ENCODE peak calls at places on chromosomes 6 and 20, in six cellular contexts. S is stimulated activated CD8-positive, alpha-beta memory T cell treated with anti-CD3 and anti-CD28 coated beads, Interleukin-12 subunit alpha, Interleukin-12 subunit beta, amount 100 ng/mL, for 1 hour; A is activated T-cell treated with anti-CD3 and anti-CD28 coated beads for 1 hour; Y is NCI-H2081; O is activated naive CD4-positive, alpha-beta T cell treated with anti-CD3 and anti-CD28 coated beads, Interleukin-2, amount 50 U/mL, for 72 hours; C is activated CD8-positive, alpha-beta T cell treated with anti-CD3 and anti-CD28 coated beads, Interleukin-2, amount 10 ng/mL, durations not matched to agents 7 days and 5 days. R is an unnamed sample.

GRCh38 chr6:113122060-113122459 is 735.1 kb upstream of the MARCKS start:
- DNase-seq in Y (no peak), A (no peak), S (no peak), C (no peak), O (no peak), R (no peak)

GRCh38 chr6:1327630-1328029 is 15.7 kb downstream of the FOXQ1 start:
- DNase-seq in O (no peak), A (no peak), S (no peak), C (no peak), Y (no peak), R (no peak)

GRCh38 chr6:403659-404655 is 12.4 kb downstream of the IRF4 start:
- DNase-seq in O (no peak), A (no peak), S (no peak), C (peak), Y (no peak), R (no peak)

GRCh38 chr6:139832493-139832892 is 458.0 kb upstream of the CITED2 start:
- DNase-seq in A (no peak), Y (no peak), S (no peak), C (no peak), O (no peak), R (no peak)

GRCh38 chr6:74087898-74088297 is 391.9 kb downstream of the CD109 start:
- DNase-seq in C (no peak), A (no peak), O (no peak), S (no peak), Y (no peak), R (no peak)

GRCh38 chr20:7702141-7702540 is 238.1 kb downstream of the HAO1 start:
- DNase-seq in A (no peak), Y (no peak), O (no peak), S (no peak), C (no peak), R (no peak)

GRCh38 chr6:1076531-1077453 is 235.1 kb upstream of the FOXQ1 start:
- DNase-seq in A (no peak), O (no peak), C (no peak), Y (no peak), S (no peak), R (no peak)

GRCh38 chr6:25570608-25571007 is 81.4 kb upstream of the SCGN start:
- DNase-seq in Y (no peak), A (no peak), S (no peak), C (no peak), O (no peak), R (no peak)

GRCh38 chr6:2502096-2502997 is 248.4 kb downstream of the MYLK4 start:
- DNase-seq in Y (no peak), C (no peak), S (no peak), A (no peak), O (no peak), R (no peak)

GRCh38 chr6:28380381-28380780 is 19.2 kb downstream of the ZSCAN12 start:
- DNase-seq in C (no peak), A (no peak), S (no peak), Y (no peak), O (no peak), R (no peak)

GRCh38 chr20:32991386-32991785 is 12.8 kb downstream of the SUN5 start:
- DNase-seq in A (no peak), C (no peak), Y (no peak), S (no peak), O (no peak), R (no peak)

GRCh38 chr20:44945261-44945660 is 14.9 kb downstream of the TOMM34 start:
- DNase-seq in C (no peak), A (no peak), Y (no peak), S (no peak), O (no peak), R (no peak)

GRCh38 chr6:52512199-52512598 is 64.7 kb downstream of the TRAM2 start:
- DNase-seq in C (no peak), A (no peak), S (no peak), Y (no peak), O (no peak), R (no peak)

GRCh38 chr20:330233-331149 is 5.1 kb downstream of the SOX12 start:
- DNase-seq in C (peak), S (no peak), Y (peak), A (no peak), O (peak), R (peak)

GRCh38 chr6:118660218-118660569 is 8.8 kb upstream of the CEP85L start:
- DNase-seq in C (peak), Y (peak), S (peak), A (peak), O (peak), R (peak)

GRCh38 chr20:46122516-46123481 is 4.7 kb downstream of the CD40 start:
- DNase-seq in S (no peak), A (no peak), C (no peak), Y (no peak), O (no peak), R (no peak)

GRCh38 chr6:116531675-116532570 is 13.6 kb downstream of the TRAPPC3L start:
- DNase-seq in C (peak), Y (peak), S (peak), O (peak), A (peak), R (peak)

GRCh38 chr6:150068173-150068785 is 642 bp downstream of the ULBP3 start:
- DNase-seq in S (no peak), Y (no peak), C (no peak), O (no peak), A (no peak), R (no peak)

GRCh38 chr20:57663681-57664451 is 43.6 kb upstream of the ZBP1 start:
- DNase-seq in O (no peak), C (no peak), S (no peak), A (no peak), Y (no peak), R (no peak)

GRCh38 chr6:53484409-53485280 is 60.3 kb downstream of the GCLC start:
- DNase-seq in S (peak), A (peak), Y (peak), C (peak), O (peak), R (peak)

GRCh38 chr6:33583591-33584155 is 3.6 kb upstream of the BAK1 start:
- DNase-seq in Y (no peak), A (no peak), O (no peak), C (no peak), S (no peak), R (no peak)

GRCh38 chr6:39790772-39791171 is 1.4 kb upstream of the DAAM2 start:
- DNase-seq in Y (no peak), C (no peak), A (no peak), O (no peak), S (no peak), R (no peak)

GRCh38 chr20:24605937-24606455 is 136.6 kb downstream of the SYNDIG1 start:
- DNase-seq in C (no peak), S (no peak), A (no peak), Y (no peak), O (no peak), R (no peak)

GRCh38 chr6:69578366-69578890 is 218.4 kb downstream of the LMBRD1 start:
- DNase-seq in A (no peak), O (no peak), Y (no peak), C (no peak), S (no peak), R (no peak)

GRCh38 chr6:42138630-42139619 is 3.5 kb downstream of the C6orf132 start:
- DNase-seq in O (no peak), A (no peak), S (no peak), Y (no peak), C (no peak), R (no peak)

GRCh38 chr6:26157150-26157837 is 70.1 kb downstream of the HFE start:
- DNase-seq in Y (peak), C (peak), O (peak), A (peak), S (peak), R (peak)

GRCh38 chr6:163367388-163368183 is 46.9 kb upstream of the QKI start:
- DNase-seq in A (no peak), S (no peak), O (no peak), Y (no peak), C (no peak), R (no peak)

GRCh38 chr6:147881432-147881831 is 372.9 kb downstream of the SAMD5 start:
- DNase-seq in C (no peak), A (no peak), O (no peak), Y (no peak), S (no peak), R (no peak)

GRCh38 chr6:46011241-46012085 is 4.2 kb downstream of the CLIC5 start:
- DNase-seq in C (peak), O (peak), S (peak), Y (no peak), A (peak), R (peak)

GRCh38 chr6:118708736-118709135 is 57.3 kb upstream of the CEP85L start:
- DNase-seq in C (no peak), A (no peak), S (no peak), Y (no peak), O (no peak), R (no peak)

GRCh38 chr6:158642097-158642601 is 2.4 kb downstream of the DYNLT1 start:
- DNase-seq in Y (no peak), A (no peak), O (no peak), C (peak), S (no peak), R (no peak)

GRCh38 chr6:125866433-125866832 is 75.7 kb downstream of the NCOA7 start:
- DNase-seq in S (no peak), C (no peak), A (no peak), Y (no peak), O (no peak), R (no peak)

GRCh38 chr6:152575621-152576150 is 61.5 kb downstream of the SYNE1 start:
- DNase-seq in A (no peak), O (no peak), C (no peak), Y (no peak), S (no peak), R (no peak)

GRCh38 chr6:30881987-30882763 is 2.1 kb upstream of the DDR1 start:
- DNase-seq in O (no peak), A (no peak), S (no peak), Y (no peak), C (no peak), R (no peak)

GRCh38 chr6:56940463-56940862 is 14.4 kb upstream of the BEND6 start:
- DNase-seq in A (no peak), C (no peak), Y (no peak), S (no peak), O (no peak), R (no peak)

GRCh38 chr20:45087115-45087785 is 13.7 kb downstream of the KCNS1 start:
- DNase-seq in Y (no peak), C (no peak), O (no peak), A (no peak), S (no peak), R (no peak)

GRCh38 chr6:17418281-17419188 is 25.1 kb downstream of the CAP2 start:
- DNase-seq in Y (no peak), A (no peak), O (no peak), S (no peak), C (no peak), R (no peak)

R was measured in T-helper 9 cell.